ENCODE peak calls at places on chromosome 6, in five cellular contexts. A is breast epithelium, K is tibial artery, M is left lung, D is colonic mucosa. Z is an unnamed sample.

GRCh38 chr6:76682842-76683241 is 610.4 kb upstream of the IMPG1 start:
- DNase-seq in A (no peak), K (no peak), M (no peak), D (no peak), Z (no peak)

GRCh38 chr6:150898390-150899170 is 33.1 kb downstream of the MTHFD1L start:
- DNase-seq in A (no peak), K (no peak), M (no peak), D (no peak), Z (no peak)

GRCh38 chr6:44462335-44462734 is 74.8 kb downstream of the CDC5L start:
- DNase-seq in A (no peak), K (no peak), M (no peak), D (no peak), Z (no peak)

GRCh38 chr6:43014434-43014909 is 423 bp downstream of the KLHDC3 start:
- DNase-seq in A (no peak), K (no peak), M (no peak), D (no peak), Z (no peak)

GRCh38 chr6:157942351-157942750 is 39.3 kb upstream of the SYNJ2 start:
- DNase-seq in A (no peak), K (no peak), M (no peak), D (no peak), Z (peak; percentile 65)

GRCh38 chr6:82908661-82909060 is 157.0 kb downstream of the UBE3D start:
- DNase-seq in A (no peak), K (no peak), M (no peak), D (peak; percentile 22), Z (no peak)

GRCh38 chr6:112571886-112572285 is 224.8 kb downstream of the RFPL4B start:
- DNase-seq in A (no peak), K (no peak), M (no peak), D (no peak), Z (no peak)

GRCh38 chr6:108610270-108610839 is 49.6 kb downstream of the FOXO3 start:
- DNase-seq in A (no peak), K (no peak), M (no peak), D (no peak), Z (no peak)

GRCh38 chr6:3383525-3383924 is 73.3 kb downstream of the SLC22A23 start:
- DNase-seq in A (no peak), K (no peak), M (no peak), D (peak; percentile 88), Z (no peak)

GRCh38 chr6:25370175-25371036 is 91.2 kb downstream of the CARMIL1 start:
- DNase-seq in A (no peak), K (no peak), M (no peak), D (peak; percentile 51), Z (no peak)

GRCh38 chr6:35585688-35586087 is 73.0 kb upstream of the TULP1 start:
- DNase-seq in A (no peak), K (no peak), M (no peak), D (no peak), Z (no peak)

GRCh38 chr6:7241709-7242645 is 71.0 kb downstream of the SSR1 start:
- DNase-seq in A (no peak), K (no peak), M (no peak), D (peak; percentile 77), Z (no peak)

GRCh38 chr6:6886886-6887285 is 220.9 kb upstream of the RREB1 start:
- DNase-seq in A (no peak), K (no peak), M (no peak), D (no peak), Z (no peak)

GRCh38 chr6:34583861-34584604 is 27.9 kb upstream of the SPDEF start:
- DNase-seq in A (no peak), K (no peak), M (no peak), D (no peak), Z (no peak)

GRCh38 chr6:25630508-25631229 is 21.3 kb upstream of the SCGN start:
- DNase-seq in A (no peak), K (no peak), M (no peak), D (no peak), Z (no peak)

GRCh38 chr6:77034161-77034560 is 429.1 kb downstream of the HTR1B start:
- DNase-seq in A (no peak), K (no peak), M (no peak), D (no peak), Z (no peak)

GRCh38 chr6:39263299-39264037 is 34.2 kb upstream of the KCNK5 start:
- DNase-seq in A (no peak), K (no peak), M (no peak), D (no peak), Z (no peak)

GRCh38 chr6:1702580-1703051 is 92.9 kb downstream of the FOXC1 start:
- DNase-seq in A (no peak), K (no peak), M (no peak), D (no peak), Z (no peak)

GRCh38 chr6:82867946-82868345 is 197.7 kb downstream of the UBE3D start:
- DNase-seq in A (no peak), K (no peak), M (no peak), D (no peak), Z (no peak)

GRCh38 chr6:163728442-163729126 is 314.1 kb downstream of the QKI start:
- DNase-seq in A (peak; percentile 7), K (no peak), M (no peak), D (no peak), Z (no peak)

GRCh38 chr6:139748353-139749146 is 374.1 kb upstream of the CITED2 start:
- DNase-seq in A (no peak), K (no peak), M (no peak), D (no peak), Z (no peak)

GRCh38 chr6:42781811-42782688 is at the start of gene BICRAL:
- DNase-seq in A (no peak), K (peak; percentile 70), M (peak; percentile 68), D (peak; percentile 62), Z (no peak)

GRCh38 chr6:170238741-170239565 is 51.9 kb downstream of the DLL1 start:
- DNase-seq in A (no peak), K (peak; percentile 5), M (peak; percentile 1), D (no peak), Z (no peak)

GRCh38 chr6:11538049-11538798 is 675 bp downstream of the TMEM170B start:
- DNase-seq in A (peak; percentile 52), K (peak; percentile 19), M (peak; percentile 51), D (peak; percentile 28), Z (no peak)

GRCh38 chr6:100296810-100297544 is 167.7 kb downstream of the SIM1 start:
- DNase-seq in A (no peak), K (no peak), M (no peak), D (no peak), Z (no peak)

GRCh38 chr6:11475019-11475418 is 62.5 kb upstream of the TMEM170B start:
- DNase-seq in A (no peak), K (no peak), M (no peak), D (no peak), Z (no peak)

GRCh38 chr6:139391709-139392108 is 17.3 kb upstream of the CITED2 start:
- DNase-seq in A (no peak), K (no peak), M (no peak), D (no peak), Z (no peak)

GRCh38 chr6:157001716-157002115 is 224.5 kb downstream of the ARID1B start:
- DNase-seq in A (no peak), K (no peak), M (no peak), D (no peak), Z (no peak)

GRCh38 chr6:166465671-166466087 is 82.9 kb upstream of the MPC1 start:
- DNase-seq in A (no peak), K (no peak), M (no peak), D (no peak), Z (no peak)

DNA sequence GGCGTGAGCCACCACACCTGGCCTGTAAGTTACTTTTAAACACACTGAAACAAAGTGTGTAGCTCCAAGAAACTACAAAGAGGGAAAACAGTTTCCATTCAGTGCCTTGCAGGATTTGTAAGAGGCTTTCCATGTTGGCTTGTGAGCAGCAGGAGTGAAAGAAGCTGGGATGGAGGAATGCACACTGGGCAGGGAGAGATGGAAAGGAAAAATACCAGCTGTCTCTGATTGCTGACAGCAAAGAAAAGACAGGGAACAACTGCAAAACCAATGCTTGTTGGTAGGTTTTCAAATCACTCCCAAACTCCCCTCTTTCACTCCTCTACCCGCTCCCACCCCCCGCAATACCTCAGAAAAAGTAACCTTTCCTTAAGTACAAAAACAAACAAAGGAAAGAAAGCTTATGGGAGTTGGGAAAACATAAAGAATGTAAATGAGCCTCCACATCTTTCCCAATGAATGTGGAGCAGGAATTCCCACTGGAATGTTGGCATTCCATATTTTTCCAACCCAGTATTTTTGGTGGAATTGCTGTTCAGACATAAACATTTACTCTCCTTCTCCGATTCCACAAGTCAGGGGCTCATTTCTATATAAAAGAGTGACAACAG is 166.1 kb downstream of the THBS2 start:
- DNase-seq in A (no peak), K (no peak), M (no peak), D (no peak), Z (no peak)
- H3K4me1 ChIP-seq in A (no peaks in the 10 kb centered on the region), K (no peaks in the 10 kb centered on the region), M (no peaks in the 10 kb centered on the region), D (no peaks in the 10 kb centered on the region), Z (peaks cover 2% of the 10 kb centered on the region)

GRCh38 chr6:50288241-50288640 is 238.5 kb upstream of the DEFB112 start:
- DNase-seq in A (no peak), K (no peak), M (no peak), D (no peak), Z (no peak)

DNA sequence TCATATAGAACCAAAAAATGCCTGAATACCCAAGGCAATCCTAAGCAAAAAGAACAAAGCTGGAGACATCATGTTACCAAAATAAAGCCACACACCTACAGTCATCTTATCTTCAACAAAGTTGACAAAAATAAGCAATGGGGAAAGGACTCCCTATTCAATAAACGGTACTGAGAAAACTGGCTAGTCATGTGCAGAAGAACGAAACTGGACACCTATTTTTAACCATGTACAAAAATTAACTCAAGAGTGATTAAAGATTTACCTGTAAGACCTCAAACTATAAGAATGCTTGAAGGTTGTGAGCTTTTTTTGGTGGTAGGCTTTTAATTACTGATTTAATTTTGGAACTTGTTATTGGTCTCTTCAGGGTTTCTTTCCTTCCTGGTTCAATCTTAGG is 236.0 kb upstream of the DEFB112 start:
- DNase-seq in A (no peak), K (no peak), M (no peak), D (no peak), Z (no peak)
- H3K4me3 ChIP-seq in A (no peak overlapping the region), K (no peak overlapping the region), M (no peak overlapping the region), D (no peak overlapping the region), Z (no peak overlapping the region)

DNA sequence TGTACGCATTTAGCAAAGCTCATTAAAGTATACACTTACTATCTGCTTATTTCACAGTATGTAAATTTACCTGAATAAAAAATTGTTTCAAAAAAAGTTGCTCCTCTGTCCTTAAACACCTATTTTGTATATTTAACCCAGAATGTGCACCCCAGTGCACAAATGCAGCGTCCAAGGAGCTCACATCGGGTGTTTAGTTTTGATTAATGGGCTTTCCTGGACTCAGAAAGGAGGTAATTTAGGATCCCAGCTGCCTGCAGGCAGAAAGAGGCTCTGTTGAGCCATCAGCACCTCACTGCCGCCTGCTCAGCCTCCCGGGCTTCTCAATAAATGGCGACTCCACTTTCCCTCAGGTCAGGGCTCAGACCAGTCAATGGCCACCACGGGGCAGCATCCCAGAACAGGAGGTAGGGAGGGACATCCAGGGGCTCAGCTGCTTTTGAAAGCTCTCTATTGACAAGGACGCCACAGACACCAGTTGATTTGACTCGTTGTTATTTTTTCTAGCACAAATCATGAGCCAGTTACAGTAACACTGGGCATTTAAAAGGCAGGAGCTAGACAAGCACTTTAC is 70.2 kb upstream of the TBC1D7 start:
- DNase-seq in A (no peak), K (no peak), M (no peak), D (no peak), Z (no peak)
- TF ChIP-seq CTCF in A (no peak), K (no peak), M (no peak), D (no peak), Z (no peak)

DNA sequence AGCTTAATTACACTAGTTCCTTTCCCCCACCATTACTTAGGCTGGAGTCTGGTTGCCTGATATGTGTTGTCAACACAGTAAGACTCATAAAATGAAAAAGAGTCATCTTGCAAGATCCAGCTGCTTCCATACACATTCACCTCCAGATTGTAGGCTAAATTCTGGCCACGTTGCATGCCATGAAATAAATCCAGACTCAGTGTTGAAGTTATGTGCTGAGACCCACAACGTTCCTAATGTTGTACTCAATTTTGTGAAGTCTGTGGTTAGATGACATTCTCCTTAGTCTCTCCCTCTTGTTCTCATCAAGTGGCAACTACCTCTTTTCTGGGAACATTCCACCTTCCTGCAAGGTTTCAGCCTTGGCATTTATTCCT is 212.3 kb downstream of the LMBRD1 start:
- DNase-seq in A (no peak), K (no peak), M (no peak), D (no peak), Z (no peak)
- H3K4me1 ChIP-seq in A (no peaks in the 10 kb centered on the region), K (no peaks in the 10 kb centered on the region), M (no peaks in the 10 kb centered on the region), D (no peaks in the 10 kb centered on the region), Z (no peaks in the 10 kb centered on the region)